ENCODE peak calls at places on chromosomes 4 and X, in ten cellular contexts. A is AG10803; L is prostate gland; D is activated CD8-positive, alpha-beta T cell treated with anti-CD3 and anti-CD28 coated beads for 36 hours; U is endodermal cell; E is lower lobe of right lung; R is GM12865; W is brain microvascular endothelial cell; Z is A673; S is AG04450. B is an unnamed sample.

GRCh38 chr4:126701756-126702155 is 931.0 kb upstream of the INTU start:
- DNase-seq in A (peak; percentile 94), L (no peak), D (no peak), U (no peak), E (no peak), R (no peak), W (peak; percentile 33), Z (no peak), S (no peak), B (no peak)

GRCh38 chrX:127578395-127578794 is 473.8 kb downstream of the ACTRT1 start:
- DNase-seq in A (no peak), L (no peak), D (no peak), U (no peak), E (no peak), R (no peak), W (no peak), Z (no peak), S (no peak), B (no peak)

GRCh38 chr4:38287090-38287843 is 327.1 kb downstream of the PTTG2 start:
- DNase-seq in A (no peak), L (no peak), D (no peak), U (peak; percentile 82), E (no peak), R (no peak), W (no peak), Z (no peak), S (no peak), B (no peak)

GRCh38 chr4:45241976-45242375 is 515.6 kb upstream of the GNPDA2 start:
- DNase-seq in A (no peak), L (no peak), D (no peak), U (no peak), E (no peak), R (no peak), W (no peak), Z (no peak), S (no peak), B (no peak)

GRCh38 chrX:53621418-53621986 is 65.0 kb downstream of the HUWE1 start:
- DNase-seq in A (no peak), L (no peak), D (no peak), U (no peak), E (no peak), R (no peak), W (no peak), Z (no peak), S (no peak), B (no peak)

GRCh38 chr4:21304061-21304541 is 603.8 kb downstream of the PACRGL start:
- DNase-seq in A (no peak), L (no peak), D (no peak), U (peak; percentile 89), E (peak; percentile 43), R (no peak), W (no peak), Z (no peak), S (no peak), B (no peak)

GRCh38 chr4:150056569-150056968 is 21.7 kb upstream of the DCLK2 start:
- DNase-seq in A (peak; percentile 64), L (no peak), D (no peak), U (no peak), E (no peak), R (no peak), W (no peak), Z (no peak), S (no peak), B (no peak)

GRCh38 chr4:186592450-186592849 is 37.1 kb upstream of the MTNR1A start:
- DNase-seq in A (no peak), L (no peak), D (no peak), U (no peak), E (no peak), R (no peak), W (no peak), Z (no peak), S (no peak), B (no peak)

GRCh38 chr4:155545456-155545855 is 121.2 kb upstream of the GUCY1A1 start:
- DNase-seq in A (no peak), L (no peak), D (no peak), U (no peak), E (no peak), R (no peak), W (no peak), Z (peak; percentile 9), S (no peak), B (no peak)

GRCh38 chrX:100695991-100696390 is 35.9 kb downstream of the SYTL4 start:
- DNase-seq in A (no peak), L (no peak), D (no peak), U (no peak), E (no peak), R (no peak), W (no peak), Z (no peak), S (no peak), B (no peak)

GRCh38 chrX:46279925-46280313 is 265.3 kb downstream of the ZNF674 start:
- DNase-seq in A (peak; percentile 57), L (no peak), D (no peak), U (no peak), E (no peak), R (no peak), W (no peak), Z (peak; percentile 65), S (no peak), B (no peak)

GRCh38 chr4:985123-985830 is 1.6 kb upstream of the IDUA start:
- DNase-seq in A (peak; percentile 48), L (peak; percentile 76), D (peak; percentile 84), U (peak; percentile 92), E (peak; percentile 90), R (peak; percentile 65), W (no peak), Z (no peak), S (no peak), B (peak; percentile 90)

GRCh38 chrX:39903343-39903742 is 194.4 kb downstream of the BCOR start:
- DNase-seq in A (peak; percentile 89), L (no peak), D (no peak), U (no peak), E (no peak), R (peak; percentile 6), W (no peak), Z (no peak), S (no peak), B (no peak)

GRCh38 chr4:89434364-89434988 is 126.9 kb upstream of the GPRIN3 start:
- DNase-seq in A (peak; percentile 47), L (no peak), D (no peak), U (no peak), E (no peak), R (peak; percentile 26), W (peak; percentile 25), Z (peak; percentile 25), S (no peak), B (peak; percentile 35)

GRCh38 chrX:350148-350533 is 31.5 kb upstream of the GTPBP6 start:
- DNase-seq in A (no peak), L (no peak), D (no peak), U (no peak), E (peak; percentile 38), R (no peak), W (no peak), Z (no peak), S (no peak), B (no peak)

GRCh38 chr4:137749466-137749865 is 217.2 kb upstream of the PCDH18 start:
- DNase-seq in A (peak; percentile 52), L (no peak), D (no peak), U (no peak), E (no peak), R (no peak), W (peak; percentile 15), Z (no peak), S (peak; percentile 11), B (no peak)

GRCh38 chr4:1752284-1753041 is 31.1 kb downstream of the TACC3 start:
- DNase-seq in A (no peak), L (peak; percentile 62), D (peak; percentile 81), U (peak; percentile 78), E (peak; percentile 75), R (peak; percentile 29), W (no peak), Z (no peak), S (no peak), B (no peak)

GRCh38 chr4:73206236-73206635 is 52.4 kb downstream of the ANKRD17 start:
- DNase-seq in A (no peak), L (no peak), D (no peak), U (no peak), E (no peak), R (no peak), W (no peak), Z (no peak), S (no peak), B (no peak)

DNA sequence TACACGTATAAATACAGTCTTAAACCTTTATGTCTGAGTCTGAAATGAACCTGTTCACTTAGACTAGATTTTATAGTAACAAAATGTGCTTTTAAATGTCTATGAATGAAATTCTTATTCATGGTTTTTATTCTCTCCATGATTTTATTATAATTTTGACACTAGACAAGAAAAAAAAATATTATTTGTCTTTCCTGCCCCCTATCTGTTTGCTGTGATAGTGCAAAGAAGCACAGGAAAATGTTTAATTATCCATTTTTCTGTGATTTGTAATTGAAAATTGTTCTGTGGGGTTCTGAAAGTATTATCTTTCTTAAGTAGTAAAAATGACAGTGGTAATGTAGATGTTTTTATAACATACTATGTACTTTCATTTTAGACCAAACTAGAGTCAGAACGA is 52.0 kb downstream of the INTS6L start:
- DNase-seq in A (peak; percentile 0), L (no peak), D (no peak), U (no peak), E (no peak), R (no peak), W (no peak), Z (no peak), S (no peak), B (no peak)
- TF ChIP-seq CTCF in A (peak; percentile 52), L (peak; percentile 31), D (peak; percentile 36), U (peak; percentile 63), E (peak; percentile 21), R (no peak), W (peak; percentile 20), Z (peak; percentile 62), S (peak; percentile 54), B (peak; percentile 31)

GRCh38 chrX:154918060-154918483 is 31.9 kb downstream of the F8A1 start:
- DNase-seq in A (peak; percentile 84), L (peak; percentile 13), D (peak; percentile 25), U (peak; percentile 78), E (no peak), R (peak; percentile 39), W (peak; percentile 75), Z (peak; percentile 87), S (peak; percentile 71), B (peak; percentile 44)
- TF ChIP-seq CTCF in A (peak; percentile 71), L (peak; percentile 55), D (peak; percentile 70), U (peak; percentile 82), E (peak; percentile 48), R (peak; percentile 55), W (peak; percentile 69), Z (peak; percentile 81), S (peak; percentile 69), B (peak; percentile 75)

DNA sequence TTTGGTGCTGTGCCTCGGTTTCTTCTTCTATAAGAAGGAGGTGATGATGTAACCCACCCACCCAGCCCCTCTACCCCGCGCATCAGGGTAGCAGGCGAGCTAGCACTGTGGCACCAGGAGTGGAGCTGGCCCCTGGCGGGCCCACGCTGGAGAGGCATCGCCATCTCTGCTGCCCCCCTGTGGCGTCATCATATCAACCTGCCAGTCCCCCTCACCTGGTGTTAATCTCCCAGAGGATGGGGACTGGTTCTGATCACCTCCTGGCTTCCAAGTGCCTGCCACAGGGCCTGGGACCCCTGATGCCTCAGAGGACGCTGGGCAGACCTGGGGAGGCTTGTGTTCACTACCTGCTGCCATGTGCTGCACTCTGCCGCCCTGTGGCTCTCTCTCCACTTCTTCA is 6.3 kb upstream of the SORCS2 start:
- DNase-seq in A (no peak), L (no peak), D (peak; percentile 48), U (peak; percentile 79), E (peak; percentile 41), R (no peak), W (no peak), Z (no peak), S (no peak), B (no peak)
- TF ChIP-seq CTCF in A (peak; percentile 29), L (peak; percentile 6), D (peak; percentile 40), U (peak; percentile 60), E (peak; percentile 10), R (peak; percentile 39), W (peak; percentile 57), Z (peak; percentile 28), S (peak; percentile 40), B (peak; percentile 40)

GRCh38 chrX:82648062-82648461 is 860.0 kb upstream of the POU3F4 start:
- DNase-seq in A (no peak), L (no peak), D (no peak), U (no peak), E (no peak), R (no peak), W (no peak), Z (no peak), S (no peak), B (no peak)
- TF ChIP-seq CTCF in A (no peak), L (peak; percentile 33), D (no peak), U (no peak), E (peak; percentile 13), R (no peak), W (no peak), Z (no peak), S (no peak), B (no peak)